ENCODE peak calls at places on chromosomes 16 and 17, in ten cellular contexts. I is breast epithelium, W is body of pancreas, Q is adrenal gland, A is IMR-90, M is thyroid gland, P is A549, O is heart left ventricle, T is suprapubic skin, B is H1. G is an unnamed sample.

GRCh38 chr16:27318399-27319256 is 4.9 kb downstream of the IL4R start:
- DNase-seq in M (peak; percentile 63), A (peak; percentile 48), I (peak; percentile 34), Q (peak; percentile 35), O (peak; percentile 71), P (no peak), B (no peak), W (peak; percentile 62), T (peak; percentile 81), G (no peak)

GRCh38 chr16:23124315-23124714 is 24.9 kb downstream of the USP31 start:
- DNase-seq in M (no peak), I (no peak), P (peak; percentile 52), Q (no peak), T (no peak), W (no peak), B (no peak), A (peak; percentile 83), O (peak; percentile 65), G (no peak)

GRCh38 chr16:17228708-17229055 is 242.1 kb downstream of the XYLT1 start:
- DNase-seq in W (no peak), P (no peak), I (no peak), Q (no peak), M (no peak), O (no peak), B (no peak), A (no peak), T (no peak), G (no peak)

GRCh38 chr16:82756283-82756599 is 129.5 kb downstream of the CDH13 start:
- DNase-seq in O (no peak), Q (no peak), T (no peak), A (peak; percentile 78), M (no peak), P (no peak), B (no peak), I (no peak), W (no peak), G (no peak)

GRCh38 chr16:22189473-22190168 is 16.5 kb upstream of the EEF2K start:
- DNase-seq in O (peak; percentile 65), A (peak; percentile 16), I (peak; percentile 59), P (no peak), M (peak; percentile 81), W (peak; percentile 44), T (peak; percentile 82), Q (peak; percentile 64), B (no peak), G (peak; percentile 78)

GRCh38 chr17:48261297-48261880 is 153.8 kb downstream of the SNX11 start:
- DNase-seq in P (peak; percentile 74), B (peak; percentile 70), W (no peak), O (peak; percentile 29), Q (no peak), T (no peak), I (no peak), A (peak; percentile 11), M (no peak), G (no peak)

GRCh38 chr16:15477802-15478201 is 43.4 kb downstream of the BMERB1 start:
- DNase-seq in O (no peak), T (no peak), M (no peak), B (no peak), A (peak; percentile 36), I (no peak), Q (no peak), P (no peak), W (no peak), G (no peak)

GRCh38 chr16:58120216-58120615 is 9.0 kb downstream of the CFAP20 start:
- DNase-seq in W (no peak), M (no peak), Q (no peak), I (no peak), P (no peak), B (no peak), A (no peak), T (no peak), O (no peak), G (no peak)

GRCh38 chr17:19904924-19905323 is 37.2 kb upstream of the ULK2 start:
- DNase-seq in W (peak; percentile 37), B (no peak), M (no peak), T (no peak), Q (peak; percentile 37), O (peak; percentile 40), I (no peak), P (no peak), A (no peak), G (no peak)

GRCh38 chr17:7294614-7295153 is at the start of gene YBX2:
- DNase-seq in M (peak; percentile 80), A (peak; percentile 7), B (peak; percentile 97), Q (peak; percentile 55), W (peak; percentile 83), O (peak; percentile 85), I (peak; percentile 77), T (no peak), P (peak; percentile 90), G (peak; percentile 67)

DNA sequence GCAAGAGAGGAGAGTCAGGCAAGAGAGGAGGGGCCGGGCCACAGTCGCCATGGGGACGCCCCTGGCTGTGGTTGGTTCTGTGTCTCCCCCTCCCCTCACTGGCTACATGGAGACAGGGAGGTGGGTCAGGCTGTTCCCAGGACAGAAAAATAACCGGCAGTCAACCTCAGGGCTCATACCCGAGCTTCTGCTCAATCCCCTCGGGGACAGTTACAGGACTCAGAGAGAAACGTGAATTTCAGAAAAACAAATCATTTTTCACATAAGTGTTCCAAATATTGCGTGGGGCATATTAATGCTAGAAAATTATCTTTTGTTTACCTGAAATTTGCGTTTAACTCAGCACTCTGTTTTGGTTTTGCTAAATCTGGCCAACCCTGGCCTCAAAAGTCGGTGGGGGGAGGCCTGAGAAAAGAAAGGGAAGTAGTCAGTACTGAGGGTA is 22.2 kb upstream of the CPSF4L start:
- DNase-seq in B (peak; percentile 77), O (no peak), I (no peak), A (no peak), Q (no peak), T (no peak), W (no peak), P (no peak), M (no peak), G (peak; percentile 90)
- TF ChIP-seq POLR2A in B (no peak), O (no peak), I (no peak), A (no peak), Q (no peak), T (no peak), W (no peak), P (no peak), M (no peak), G (no peak)

DNA sequence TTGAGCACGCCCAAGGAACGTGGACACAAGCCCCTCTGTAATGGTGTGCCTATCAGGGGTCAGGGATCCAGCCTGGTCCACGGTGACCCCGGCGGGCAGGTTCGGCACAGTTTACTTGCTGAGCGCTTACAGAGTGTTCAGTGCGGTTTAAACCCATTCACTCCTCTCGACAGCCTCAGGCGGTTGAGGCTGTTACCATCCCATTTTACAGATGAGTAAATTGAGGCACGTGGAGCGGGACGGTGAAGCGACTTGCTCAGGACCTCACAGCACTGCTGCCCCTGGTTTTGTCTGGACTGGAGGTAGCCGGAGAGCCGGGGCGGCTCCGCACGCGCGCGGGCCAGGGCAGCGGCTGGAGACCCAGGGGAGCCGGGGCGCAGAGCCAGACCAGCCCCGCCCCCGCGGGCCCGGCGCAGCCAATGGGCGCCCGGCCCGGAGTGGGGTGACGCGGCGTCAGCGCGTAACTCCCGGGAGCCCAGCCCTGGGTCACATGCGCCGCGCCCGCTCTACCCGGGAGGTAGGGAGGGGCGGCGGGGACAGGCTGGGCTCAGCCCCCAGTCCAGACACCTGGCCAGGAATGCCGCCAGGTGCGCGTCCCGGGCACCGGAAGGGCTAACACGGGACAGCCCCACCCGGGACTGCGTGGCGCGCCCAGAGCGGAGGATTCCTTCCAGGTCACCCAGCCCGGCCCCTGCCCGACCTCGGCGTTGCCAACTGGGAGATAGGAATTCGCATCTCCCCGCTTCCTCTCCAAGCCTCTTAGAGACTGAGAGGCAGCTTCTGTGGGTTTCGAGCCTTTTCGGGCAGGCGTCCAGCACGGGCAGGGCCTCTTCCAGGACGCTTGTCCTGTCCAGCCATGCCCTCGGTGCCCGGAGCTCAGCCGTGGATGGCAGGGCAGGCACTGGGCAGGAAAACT is 3.3 kb upstream of the SREBF1 start:
- DNase-seq in Q (peak; percentile 93), M (peak; percentile 99), A (peak; percentile 78), T (peak; percentile 95), P (peak; percentile 95), O (peak; percentile 90), W (peak; percentile 95), I (peak; percentile 93), B (peak; percentile 94), G (peak; percentile 89)
- H3K27ac ChIP-seq in Q (peak overlapping the region; percentile 99), M (peak overlapping the region; percentile 99), A (peak overlapping the region; percentile 84), T (peak overlapping the region; percentile 98), P (peak overlapping the region; percentile 98), O (peak overlapping the region; percentile 99), W (peak overlapping the region; percentile 100), I (peak overlapping the region; percentile 100), B (peak overlapping the region; percentile 92), G (peak overlapping the region; percentile 100)

DNA sequence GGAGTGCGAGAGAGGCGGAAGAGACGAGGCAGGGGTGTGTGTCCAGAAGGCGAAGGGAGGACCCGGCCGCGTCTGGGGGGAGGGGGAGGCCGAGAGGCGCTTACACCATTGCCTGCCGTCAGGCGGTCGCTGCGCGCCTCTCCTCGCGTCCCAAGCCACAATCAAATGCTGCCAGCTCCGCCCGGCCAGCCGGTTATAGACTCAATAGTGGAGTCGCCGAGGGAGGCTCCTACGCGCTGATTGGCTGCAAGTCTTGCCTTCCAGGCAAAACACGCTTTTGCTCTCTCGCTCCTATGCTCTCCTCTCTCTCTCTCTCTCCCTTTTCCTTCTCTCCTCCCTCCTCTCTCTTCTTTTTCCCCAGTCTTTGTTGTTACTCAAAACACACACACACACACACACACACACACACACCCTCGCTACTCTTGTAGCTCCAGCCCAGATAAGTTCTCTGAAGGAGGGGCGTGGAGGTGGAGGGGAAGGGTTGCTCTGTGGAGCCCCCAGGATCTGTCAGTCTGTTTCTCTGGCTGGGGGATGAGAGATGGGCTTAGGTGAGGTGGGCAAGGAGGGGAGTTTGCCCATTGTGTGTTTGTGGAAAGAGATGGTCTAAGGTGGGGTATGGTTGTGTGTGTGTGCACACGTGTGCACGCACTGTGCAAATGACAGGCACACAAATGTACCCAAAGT is at the start of gene DLX3:
- DNase-seq in Q (peak; percentile 79), O (peak; percentile 80), A (peak; percentile 62), B (peak; percentile 88), P (peak; percentile 68), I (peak; percentile 84), W (peak; percentile 76), T (peak; percentile 84), M (peak; percentile 92), G (peak; percentile 67)
- TF ChIP-seq POLR2A in Q (peak; percentile 73), O (no peak), A (no peak), B (no peak), P (no peak), I (peak; percentile 15), W (peak; percentile 55), T (peak; percentile 15), M (peak; percentile 89), G (no peak)

DNA sequence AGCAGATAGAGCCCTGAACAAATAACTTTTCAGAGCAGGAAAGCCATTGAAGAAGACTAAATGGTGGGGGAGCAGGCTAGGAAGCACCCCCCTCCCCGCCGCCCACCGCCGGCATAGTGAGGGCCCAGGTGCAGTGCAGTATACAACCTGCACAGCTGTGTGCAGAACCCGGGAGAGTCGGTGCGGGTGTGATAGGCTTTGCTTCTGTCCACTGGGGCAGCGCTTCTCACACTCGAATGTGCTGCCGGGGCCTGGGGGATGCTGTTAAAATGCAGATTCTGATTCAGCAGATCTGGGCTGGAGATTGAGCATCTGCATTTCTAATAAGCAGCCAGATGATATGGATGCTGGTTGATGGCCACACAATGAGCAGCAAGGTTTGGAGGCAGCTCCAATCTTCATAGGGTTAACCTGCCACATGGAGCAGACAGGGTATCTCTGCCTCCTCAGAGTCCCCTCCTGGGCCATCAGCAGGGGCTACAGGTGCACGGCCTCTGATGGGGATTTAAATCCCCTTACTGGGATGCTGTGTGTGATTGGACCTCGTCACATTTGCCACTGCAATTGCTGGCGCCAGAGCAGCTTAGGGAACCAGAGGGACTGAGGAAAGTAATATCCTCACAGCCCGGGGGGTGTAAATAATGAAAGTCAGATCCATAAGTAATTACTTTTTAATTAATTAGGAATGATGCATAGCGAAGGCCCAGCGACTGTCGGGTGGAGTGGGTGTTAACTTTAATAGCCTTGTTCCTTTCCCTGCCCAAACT is 172.0 kb upstream of the RPL38 start:
- DNase-seq in I (no peak), B (no peak), Q (no peak), T (no peak), P (no peak), M (no peak), A (no peak), O (no peak), W (no peak), G (no peak)
- H3K27ac ChIP-seq in I (no peak overlapping the region), B (no peak overlapping the region), Q (no peak overlapping the region), T (no peak overlapping the region), P (no peak overlapping the region), M (no peak overlapping the region), A (no peak overlapping the region), O (no peak overlapping the region), W (no peak overlapping the region), G (no peak overlapping the region)